ENCODE peak calls at places on chromosomes 12 and 14, in ten cellular contexts. V is mesothelial cell of epicardium, Q is endothelial cell, U is dorsolateral prefrontal cortex, Z is endothelial cell of umbilical vein, P is H9, Y is Panc1, R is HCT116, A is mucosa of descending colon, W is cardiac fibroblast. C is an unnamed sample.

GRCh38 chr12:114975974-114976310 is 292.0 kb upstream of the TBX3 start:
- DNase-seq in P (no peak), Y (no peak), W (no peak), Z (no peak), Q (no peak), R (no peak), A (no peak), V (no peak), U (no peak), C (no peak)

GRCh38 chr12:85725991-85726390 is 110.2 kb downstream of the RASSF9 start:
- DNase-seq in A (no peak), U (no peak), Y (no peak), Z (no peak), W (no peak), V (no peak), R (no peak), Q (no peak), P (no peak), C (no peak)

GRCh38 chr12:60279224-60279623 is 683.4 kb downstream of the SLC16A7 start:
- DNase-seq in Q (no peak), P (no peak), A (no peak), W (peak; percentile 55), R (no peak), Y (no peak), U (no peak), V (no peak), Z (peak; percentile 88), C (no peak)

GRCh38 chr12:93802698-93803097 is 125.5 kb downstream of the CRADD start:
- DNase-seq in Z (no peak), A (no peak), P (no peak), V (no peak), W (peak; percentile 47), Q (no peak), Y (no peak), U (no peak), R (no peak), C (no peak)

GRCh38 chr12:24561882-24562760 is 386.8 kb downstream of the BCAT1 start:
- DNase-seq in Y (no peak), U (peak; percentile 65), Z (peak; percentile 60), Q (peak; percentile 67), A (peak; percentile 51), V (peak; percentile 50), W (peak; percentile 69), P (peak; percentile 87), R (no peak), C (peak; percentile 53)

GRCh38 chr12:4006743-4007142 is 133.5 kb upstream of the PARP11 start:
- DNase-seq in Q (no peak), U (no peak), R (no peak), Z (no peak), P (no peak), Y (no peak), V (no peak), W (no peak), A (no peak), C (no peak)

GRCh38 chr14:72716471-72716870 is 177.4 kb downstream of the DPF3 start:
- DNase-seq in P (no peak), Q (no peak), Z (peak; percentile 24), R (no peak), A (no peak), V (no peak), U (no peak), W (peak; percentile 30), Y (no peak), C (no peak)

GRCh38 chr12:46382974-46383653 is 10.5 kb upstream of the SLC38A2 start:
- DNase-seq in Y (no peak), Q (peak; percentile 89), R (peak; percentile 94), V (peak; percentile 94), Z (peak; percentile 97), P (peak; percentile 97), A (peak; percentile 98), W (peak; percentile 98), U (peak; percentile 97), C (peak; percentile 100)

GRCh38 chr12:103908877-103909276 is 21.3 kb upstream of the HSP90B1 start:
- DNase-seq in V (no peak), A (no peak), Q (no peak), R (no peak), P (no peak), U (no peak), Z (no peak), W (peak; percentile 51), Y (no peak), C (no peak)

GRCh38 chr12:42588308-42588836 is 1.2 kb downstream of the PRICKLE1 start:
- DNase-seq in Q (no peak), W (no peak), P (no peak), Y (no peak), V (no peak), Z (peak; percentile 48), U (no peak), A (no peak), R (no peak), C (no peak)

GRCh38 chr14:95189400-95190162 is 32.3 kb upstream of the DICER1 start:
- DNase-seq in Z (no peak), Q (no peak), R (no peak), V (no peak), U (no peak), W (no peak), A (no peak), Y (no peak), P (no peak), C (no peak)

GRCh38 chr12:10395390-10395998 is 5.7 kb upstream of the KLRK1 start:
- DNase-seq in Y (peak; percentile 68), U (no peak), R (no peak), V (no peak), Q (no peak), A (no peak), Z (no peak), W (peak; percentile 78), P (peak; percentile 66), C (no peak)

GRCh38 chr14:77212933-77213656 is 31.5 kb downstream of the TMEM63C start:
- DNase-seq in Q (peak; percentile 73), V (peak; percentile 43), A (peak; percentile 77), U (no peak), Z (no peak), R (peak; percentile 28), Y (peak; percentile 25), P (peak; percentile 86), W (peak; percentile 29), C (no peak)

GRCh38 chr12:15982921-15983320 is 71.8 kb downstream of the DERA start:
- DNase-seq in Y (no peak), A (no peak), W (no peak), R (no peak), V (no peak), Q (no peak), Z (no peak), P (no peak), U (no peak), C (no peak)

GRCh38 chr14:92540472-92541048 is 27.0 kb downstream of the RIN3 start:
- DNase-seq in U (no peak), Y (peak; percentile 67), R (peak; percentile 59), W (peak; percentile 100), Z (peak; percentile 99), A (peak; percentile 87), V (no peak), Q (no peak), P (no peak), C (peak; percentile 97)

GRCh38 chr12:16756833-16757552 is 151.0 kb upstream of the LMO3 start:
- DNase-seq in W (no peak), U (no peak), A (no peak), P (no peak), R (no peak), V (no peak), Y (no peak), Z (no peak), Q (no peak), C (no peak)

GRCh38 chr14:31749275-31749674 is 188.1 kb downstream of the NUBPL start:
- DNase-seq in R (no peak), Y (no peak), W (no peak), Z (no peak), P (no peak), Q (no peak), U (no peak), V (no peak), A (no peak), C (no peak)

GRCh38 chr14:31746326-31746725 is 185.1 kb downstream of the NUBPL start:
- DNase-seq in U (no peak), Z (no peak), W (no peak), Y (no peak), R (no peak), A (no peak), V (no peak), P (no peak), Q (no peak), C (no peak)

GRCh38 chr14:31740688-31741087 is 179.5 kb downstream of the NUBPL start:
- DNase-seq in Q (no peak), W (no peak), Y (no peak), U (no peak), P (no peak), R (no peak), Z (no peak), V (no peak), A (no peak), C (no peak)

DNA sequence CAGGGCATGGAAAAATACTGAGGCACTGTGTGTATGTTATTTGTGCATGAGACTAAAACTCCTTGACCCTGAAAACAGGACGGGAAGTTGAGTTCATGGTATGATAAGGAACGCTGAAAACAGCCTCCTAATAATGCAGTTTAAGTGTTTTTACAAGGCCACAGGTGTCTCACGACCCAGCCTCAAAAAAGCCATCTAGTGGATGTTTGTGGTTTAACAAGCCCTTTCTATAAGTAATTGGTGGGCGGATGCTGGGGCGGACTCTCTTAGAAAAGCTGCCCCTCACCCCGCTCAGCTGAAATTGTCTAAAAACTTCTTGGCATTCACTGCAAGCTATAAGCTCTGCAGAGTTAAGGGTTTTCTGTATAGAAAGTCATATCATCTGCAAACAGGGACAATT is 184.5 kb downstream of the NUBPL start:
- DNase-seq in Y (no peak), R (no peak), V (no peak), Q (no peak), A (no peak), Z (no peak), U (no peak), P (no peak), W (no peak), C (no peak)
- TF ChIP-seq CTCF in Y (no peak), R (no peak), V (no peak), Q (peak; percentile 45), A (no peak), Z (no peak), U (no peak), P (peak; percentile 47), W (no peak), C (no peak)

GRCh38 chr12:113867258-113867657 is 98.9 kb downstream of the RBM19 start:
- DNase-seq in U (no peak), A (no peak), P (peak; percentile 57), Y (no peak), W (peak; percentile 28), Z (no peak), R (no peak), V (no peak), Q (peak; percentile 50), C (no peak)
- TF ChIP-seq CTCF in U (no peak), A (no peak), P (peak; percentile 78), Y (peak; percentile 74), W (peak; percentile 46), Z (peak; percentile 39), R (peak; percentile 13), V (peak; percentile 50), Q (peak; percentile 65), C (no peak)

GRCh38 chr12:49020441-49020840 is 1.9 kb upstream of the PRKAG1 start:
- DNase-seq in A (no peak), W (no peak), Z (no peak), R (no peak), V (no peak), Q (no peak), U (no peak), Y (no peak), P (peak; percentile 32), C (no peak)
- TF ChIP-seq CTCF in A (no peak), W (no peak), Z (no peak), R (no peak), V (no peak), Q (no peak), U (no peak), Y (no peak), P (no peak), C (no peak)

GRCh38 chr14:97846156-97846555 is 1049.0 kb downstream of the VRK1 start:
- DNase-seq in U (no peak), Y (no peak), Q (no peak), R (no peak), V (no peak), P (no peak), W (no peak), Z (no peak), A (no peak), C (no peak)
- TF ChIP-seq CTCF in U (no peak), Y (no peak), Q (no peak), R (no peak), V (no peak), P (no peak), W (no peak), Z (no peak), A (no peak), C (no peak)